ENCODE peak calls at places on chromosomes 5 and 9, in six cellular contexts. One of them, this sample, is unnamed.

GRCh38 chr9:27371382-27371781 is 74.4 kb upstream of the EQTN start:
- DNase-seq in non-pigmented ciliary epithelial cell: no peak
- DNase-seq in mucosa of gallbladder: peak
- DNase-seq in NCI-H1105 treated with DMSO at 0.1 percent for 48 hours: no peak
- DNase-seq in fibroblast of the aortic adventitia: no peak
- DNase-seq in fibroblast of lung: peak
- DNase-seq in this sample: no peak

GRCh38 chr5:98827161-98827560 is 53.7 kb downstream of the RGMB start:
- DNase-seq in non-pigmented ciliary epithelial cell: no peak
- DNase-seq in mucosa of gallbladder: no peak
- DNase-seq in NCI-H1105 treated with DMSO at 0.1 percent for 48 hours: peak
- DNase-seq in fibroblast of the aortic adventitia: peak
- DNase-seq in fibroblast of lung: peak
- DNase-seq in this sample: no peak

GRCh38 chr5:157388148-157388547 is 71.9 kb upstream of the NIPAL4 start:
- DNase-seq in non-pigmented ciliary epithelial cell: no peak
- DNase-seq in mucosa of gallbladder: no peak
- DNase-seq in NCI-H1105 treated with DMSO at 0.1 percent for 48 hours: no peak
- DNase-seq in fibroblast of the aortic adventitia: peak
- DNase-seq in fibroblast of lung: peak
- DNase-seq in this sample: no peak

GRCh38 chr9:98575379-98576346 is 133.1 kb downstream of the GABBR2 start:
- DNase-seq in non-pigmented ciliary epithelial cell: peak
- DNase-seq in mucosa of gallbladder: no peak
- DNase-seq in NCI-H1105 treated with DMSO at 0.1 percent for 48 hours: no peak
- DNase-seq in fibroblast of the aortic adventitia: peak
- DNase-seq in fibroblast of lung: peak
- DNase-seq in this sample: no peak

GRCh38 chr9:4828776-4829175 is 36.0 kb downstream of the RCL1 start:
- DNase-seq in non-pigmented ciliary epithelial cell: no peak
- DNase-seq in mucosa of gallbladder: no peak
- DNase-seq in NCI-H1105 treated with DMSO at 0.1 percent for 48 hours: no peak
- DNase-seq in fibroblast of the aortic adventitia: peak
- DNase-seq in fibroblast of lung: peak
- DNase-seq in this sample: no peak

GRCh38 chr5:64923151-64923685 is 154.5 kb downstream of the CWC27 start:
- DNase-seq in non-pigmented ciliary epithelial cell: no peak
- DNase-seq in mucosa of gallbladder: no peak
- DNase-seq in NCI-H1105 treated with DMSO at 0.1 percent for 48 hours: no peak
- DNase-seq in fibroblast of the aortic adventitia: no peak
- DNase-seq in fibroblast of lung: peak
- DNase-seq in this sample: no peak

GRCh38 chr9:134066546-134066922 is 1.3 kb downstream of the BRD3 start:
- DNase-seq in non-pigmented ciliary epithelial cell: no peak
- DNase-seq in mucosa of gallbladder: no peak
- DNase-seq in NCI-H1105 treated with DMSO at 0.1 percent for 48 hours: no peak
- DNase-seq in fibroblast of the aortic adventitia: peak
- DNase-seq in fibroblast of lung: peak
- DNase-seq in this sample: no peak

GRCh38 chr9:34046784-34047379 is 1.8 kb downstream of the UBAP2 start:
- DNase-seq in non-pigmented ciliary epithelial cell: no peak
- DNase-seq in mucosa of gallbladder: no peak
- DNase-seq in NCI-H1105 treated with DMSO at 0.1 percent for 48 hours: no peak
- DNase-seq in fibroblast of the aortic adventitia: no peak
- DNase-seq in fibroblast of lung: no peak
- DNase-seq in this sample: no peak

GRCh38 chr5:95731571-95732554 is 727 bp downstream of the RHOBTB3 start:
- DNase-seq in non-pigmented ciliary epithelial cell: no peak
- DNase-seq in mucosa of gallbladder: peak
- DNase-seq in NCI-H1105 treated with DMSO at 0.1 percent for 48 hours: peak
- DNase-seq in fibroblast of the aortic adventitia: peak
- DNase-seq in fibroblast of lung: peak
- DNase-seq in this sample: no peak

GRCh38 chr5:115842089-115842881 is 550 bp downstream of the AP3S1 start:
- DNase-seq in non-pigmented ciliary epithelial cell: no peak
- DNase-seq in mucosa of gallbladder: peak
- DNase-seq in NCI-H1105 treated with DMSO at 0.1 percent for 48 hours: peak
- DNase-seq in fibroblast of the aortic adventitia: no peak
- DNase-seq in fibroblast of lung: no peak
- DNase-seq in this sample: no peak

GRCh38 chr5:153490124-153491085 is at the start of gene GRIA1:
- DNase-seq in non-pigmented ciliary epithelial cell: no peak
- DNase-seq in mucosa of gallbladder: no peak
- DNase-seq in NCI-H1105 treated with DMSO at 0.1 percent for 48 hours: no peak
- DNase-seq in fibroblast of the aortic adventitia: no peak
- DNase-seq in fibroblast of lung: peak
- DNase-seq in this sample: no peak

GRCh38 chr5:7869474-7870136 is 657 bp downstream of the MTRR start:
- DNase-seq in non-pigmented ciliary epithelial cell: no peak
- DNase-seq in mucosa of gallbladder: no peak
- DNase-seq in NCI-H1105 treated with DMSO at 0.1 percent for 48 hours: no peak
- DNase-seq in fibroblast of the aortic adventitia: no peak
- DNase-seq in fibroblast of lung: no peak
- DNase-seq in this sample: no peak

GRCh38 chr9:69324549-69325401 is at the start of gene ENTREP1:
- DNase-seq in non-pigmented ciliary epithelial cell: no peak
- DNase-seq in mucosa of gallbladder: peak
- DNase-seq in NCI-H1105 treated with DMSO at 0.1 percent for 48 hours: peak
- DNase-seq in fibroblast of the aortic adventitia: peak
- DNase-seq in fibroblast of lung: peak
- DNase-seq in this sample: no peak